ENCODE peak calls at places on chromosomes 6 and 20, in ten cellular contexts. One of them, this sample, is unnamed.

GRCh38 chr20:62696431-62696957 is 12.1 kb upstream of the NTSR1 start:
- DNase-seq in nephron progenitor cell: no peak
- DNase-seq in CD8-positive, alpha-beta T cell: no peak
- DNase-seq in CD4-positive, alpha-beta T cell: no peak
- DNase-seq in astrocyte: no peak
- DNase-seq in B cell: no peak
- DNase-seq in adrenal gland: no peak
- DNase-seq in tibial artery: no peak
- DNase-seq in AG04449: no peak
- DNase-seq in dorsolateral prefrontal cortex: no peak
- DNase-seq in this sample: no peak

GRCh38 chr6:25056130-25056529 is 120.4 kb upstream of the RIPOR2 start:
- DNase-seq in nephron progenitor cell: no peak
- DNase-seq in CD8-positive, alpha-beta T cell: peak; percentile 76
- DNase-seq in CD4-positive, alpha-beta T cell: no peak
- DNase-seq in astrocyte: no peak
- DNase-seq in B cell: peak; percentile 65
- DNase-seq in adrenal gland: no peak
- DNase-seq in tibial artery: no peak
- DNase-seq in AG04449: no peak
- DNase-seq in dorsolateral prefrontal cortex: no peak
- DNase-seq in this sample: peak; percentile 62

GRCh38 chr6:127918506-127919427 is 17.9 kb upstream of the THEMIS start:
- DNase-seq in nephron progenitor cell: no peak
- DNase-seq in CD8-positive, alpha-beta T cell: no peak
- DNase-seq in CD4-positive, alpha-beta T cell: no peak
- DNase-seq in astrocyte: no peak
- DNase-seq in B cell: no peak
- DNase-seq in adrenal gland: no peak
- DNase-seq in tibial artery: no peak
- DNase-seq in AG04449: no peak
- DNase-seq in dorsolateral prefrontal cortex: no peak
- DNase-seq in this sample: no peak

GRCh38 chr20:5714261-5715041 is 35.8 kb upstream of the SHLD1 start:
- DNase-seq in nephron progenitor cell: peak; percentile 14
- DNase-seq in CD8-positive, alpha-beta T cell: peak; percentile 78
- DNase-seq in CD4-positive, alpha-beta T cell: peak; percentile 71
- DNase-seq in astrocyte: no peak
- DNase-seq in B cell: peak; percentile 46
- DNase-seq in adrenal gland: no peak
- DNase-seq in tibial artery: no peak
- DNase-seq in AG04449: no peak
- DNase-seq in dorsolateral prefrontal cortex: no peak
- DNase-seq in this sample: no peak

GRCh38 chr20:64037199-64037497 is 1.2 kb downstream of the C20orf204 start:
- DNase-seq in nephron progenitor cell: no peak
- DNase-seq in CD8-positive, alpha-beta T cell: no peak
- DNase-seq in CD4-positive, alpha-beta T cell: no peak
- DNase-seq in astrocyte: no peak
- DNase-seq in B cell: no peak
- DNase-seq in adrenal gland: no peak
- DNase-seq in tibial artery: no peak
- DNase-seq in AG04449: no peak
- DNase-seq in dorsolateral prefrontal cortex: no peak
- DNase-seq in this sample: no peak

GRCh38 chr20:472137-472846 is 10.0 kb upstream of the TBC1D20 start:
- DNase-seq in nephron progenitor cell: no peak
- DNase-seq in CD8-positive, alpha-beta T cell: no peak
- DNase-seq in CD4-positive, alpha-beta T cell: no peak
- DNase-seq in astrocyte: no peak
- DNase-seq in B cell: no peak
- DNase-seq in adrenal gland: no peak
- DNase-seq in tibial artery: no peak
- DNase-seq in AG04449: no peak
- DNase-seq in dorsolateral prefrontal cortex: no peak
- DNase-seq in this sample: no peak

GRCh38 chr6:27592481-27593199 is 119.7 kb upstream of the ZNF184 start:
- DNase-seq in nephron progenitor cell: peak; percentile 72
- DNase-seq in CD8-positive, alpha-beta T cell: no peak
- DNase-seq in CD4-positive, alpha-beta T cell: no peak
- DNase-seq in astrocyte: peak; percentile 83
- DNase-seq in B cell: no peak
- DNase-seq in adrenal gland: no peak
- DNase-seq in tibial artery: no peak
- DNase-seq in AG04449: peak; percentile 81
- DNase-seq in dorsolateral prefrontal cortex: no peak
- DNase-seq in this sample: peak; percentile 78

GRCh38 chr20:47453167-47453782 is 48.4 kb upstream of the NCOA3 start:
- DNase-seq in nephron progenitor cell: no peak
- DNase-seq in CD8-positive, alpha-beta T cell: no peak
- DNase-seq in CD4-positive, alpha-beta T cell: no peak
- DNase-seq in astrocyte: peak; percentile 86
- DNase-seq in B cell: no peak
- DNase-seq in adrenal gland: no peak
- DNase-seq in tibial artery: no peak
- DNase-seq in AG04449: peak; percentile 45
- DNase-seq in dorsolateral prefrontal cortex: no peak
- DNase-seq in this sample: peak; percentile 74

GRCh38 chr20:54063998-54064676 is 6.3 kb downstream of the BCAS1 start:
- DNase-seq in nephron progenitor cell: no peak
- DNase-seq in CD8-positive, alpha-beta T cell: peak; percentile 61
- DNase-seq in CD4-positive, alpha-beta T cell: no peak
- DNase-seq in astrocyte: no peak
- DNase-seq in B cell: peak; percentile 20
- DNase-seq in adrenal gland: no peak
- DNase-seq in tibial artery: no peak
- DNase-seq in AG04449: no peak
- DNase-seq in dorsolateral prefrontal cortex: no peak
- DNase-seq in this sample: no peak

GRCh38 chr20:25125636-25126035 is 43.7 kb upstream of the VSX1 start:
- DNase-seq in nephron progenitor cell: no peak
- DNase-seq in CD8-positive, alpha-beta T cell: no peak
- DNase-seq in CD4-positive, alpha-beta T cell: no peak
- DNase-seq in astrocyte: no peak
- DNase-seq in B cell: no peak
- DNase-seq in adrenal gland: no peak
- DNase-seq in tibial artery: no peak
- DNase-seq in AG04449: no peak
- DNase-seq in dorsolateral prefrontal cortex: no peak
- DNase-seq in this sample: no peak

GRCh38 chr6:52984247-52984646 is 10.8 kb downstream of the GSTA4 start:
- DNase-seq in nephron progenitor cell: no peak
- DNase-seq in CD8-positive, alpha-beta T cell: peak; percentile 56
- DNase-seq in CD4-positive, alpha-beta T cell: no peak
- DNase-seq in astrocyte: peak; percentile 45
- DNase-seq in B cell: peak; percentile 35
- DNase-seq in adrenal gland: no peak
- DNase-seq in tibial artery: no peak
- DNase-seq in AG04449: no peak
- DNase-seq in dorsolateral prefrontal cortex: no peak
- DNase-seq in this sample: no peak

GRCh38 chr6:64170326-64170725 is 534.7 kb downstream of the PHF3 start:
- DNase-seq in nephron progenitor cell: no peak
- DNase-seq in CD8-positive, alpha-beta T cell: no peak
- DNase-seq in CD4-positive, alpha-beta T cell: no peak
- DNase-seq in astrocyte: no peak
- DNase-seq in B cell: no peak
- DNase-seq in adrenal gland: no peak
- DNase-seq in tibial artery: no peak
- DNase-seq in AG04449: no peak
- DNase-seq in dorsolateral prefrontal cortex: no peak
- DNase-seq in this sample: no peak

GRCh38 chr6:38776515-38776914 is 61.4 kb downstream of the DNAH8 start:
- DNase-seq in nephron progenitor cell: no peak
- DNase-seq in CD8-positive, alpha-beta T cell: no peak
- DNase-seq in CD4-positive, alpha-beta T cell: no peak
- DNase-seq in astrocyte: peak; percentile 30
- DNase-seq in B cell: no peak
- DNase-seq in adrenal gland: no peak
- DNase-seq in tibial artery: no peak
- DNase-seq in AG04449: peak; percentile 16
- DNase-seq in dorsolateral prefrontal cortex: no peak
- DNase-seq in this sample: no peak

GRCh38 chr6:113809818-113810217 is 47.3 kb upstream of the MARCKS start:
- DNase-seq in nephron progenitor cell: no peak
- DNase-seq in CD8-positive, alpha-beta T cell: no peak
- DNase-seq in CD4-positive, alpha-beta T cell: no peak
- DNase-seq in astrocyte: no peak
- DNase-seq in B cell: peak; percentile 54
- DNase-seq in adrenal gland: no peak
- DNase-seq in tibial artery: no peak
- DNase-seq in AG04449: no peak
- DNase-seq in dorsolateral prefrontal cortex: no peak
- DNase-seq in this sample: peak; percentile 42

GRCh38 chr20:17647391-17648305 is 34.4 kb downstream of the RRBP1 start:
- DNase-seq in nephron progenitor cell: no peak
- DNase-seq in CD8-positive, alpha-beta T cell: no peak
- DNase-seq in CD4-positive, alpha-beta T cell: no peak
- DNase-seq in astrocyte: no peak
- DNase-seq in B cell: no peak
- DNase-seq in adrenal gland: no peak
- DNase-seq in tibial artery: no peak
- DNase-seq in AG04449: no peak
- DNase-seq in dorsolateral prefrontal cortex: no peak
- DNase-seq in this sample: no peak

GRCh38 chr20:50810063-50810462 is 15.2 kb downstream of the BCAS4 start:
- DNase-seq in nephron progenitor cell: no peak
- DNase-seq in CD8-positive, alpha-beta T cell: no peak
- DNase-seq in CD4-positive, alpha-beta T cell: no peak
- DNase-seq in astrocyte: no peak
- DNase-seq in B cell: no peak
- DNase-seq in adrenal gland: no peak
- DNase-seq in tibial artery: no peak
- DNase-seq in AG04449: no peak
- DNase-seq in dorsolateral prefrontal cortex: no peak
- DNase-seq in this sample: no peak

DNA sequence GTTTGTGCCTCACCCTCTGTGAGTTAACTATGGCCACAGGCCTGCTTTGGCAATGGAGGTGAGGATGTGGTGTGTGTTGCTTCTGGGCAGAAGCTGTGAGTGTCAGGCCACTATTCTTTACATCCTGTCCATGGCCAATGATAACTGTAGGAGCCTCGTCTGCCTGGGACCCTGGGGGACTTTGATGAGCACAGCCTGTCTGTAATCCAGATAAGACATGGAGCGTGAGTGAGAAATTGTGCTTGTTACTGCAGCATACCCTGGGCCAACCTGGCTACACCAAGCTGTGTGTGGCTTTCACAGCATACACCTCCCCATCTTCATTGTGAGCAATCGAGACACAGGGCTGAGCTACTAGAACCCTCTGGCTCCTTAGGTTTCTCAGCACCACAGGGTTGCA is 150.4 kb downstream of the MYLK4 start:
- DNase-seq in nephron progenitor cell: no peak
- DNase-seq in CD8-positive, alpha-beta T cell: no peak
- DNase-seq in CD4-positive, alpha-beta T cell: no peak
- DNase-seq in astrocyte: no peak
- DNase-seq in B cell: no peak
- DNase-seq in adrenal gland: no peak
- DNase-seq in tibial artery: no peak
- DNase-seq in AG04449: no peak
- DNase-seq in dorsolateral prefrontal cortex: no peak
- DNase-seq in this sample: no peak
- TF ChIP-seq CTCF in nephron progenitor cell: no peak
- TF ChIP-seq CTCF in CD8-positive, alpha-beta T cell: no peak
- TF ChIP-seq CTCF in CD4-positive, alpha-beta T cell: no peak
- TF ChIP-seq CTCF in astrocyte: no peak
- TF ChIP-seq CTCF in B cell: no peak
- TF ChIP-seq CTCF in adrenal gland: no peak
- TF ChIP-seq CTCF in tibial artery: no peak
- TF ChIP-seq CTCF in AG04449: no peak
- TF ChIP-seq CTCF in dorsolateral prefrontal cortex: no peak
- TF ChIP-seq CTCF in this sample: no peak

GRCh38 chr6:112253842-112254816 is at the start of gene LAMA4:
- DNase-seq in nephron progenitor cell: peak; percentile 58
- DNase-seq in CD8-positive, alpha-beta T cell: no peak
- DNase-seq in CD4-positive, alpha-beta T cell: no peak
- DNase-seq in astrocyte: peak; percentile 84
- DNase-seq in B cell: no peak
- DNase-seq in adrenal gland: peak; percentile 58
- DNase-seq in tibial artery: peak; percentile 36
- DNase-seq in AG04449: no peak
- DNase-seq in dorsolateral prefrontal cortex: peak; percentile 48
- DNase-seq in this sample: peak; percentile 41
- TF ChIP-seq CTCF in nephron progenitor cell: no peak
- TF ChIP-seq CTCF in CD8-positive, alpha-beta T cell: no peak
- TF ChIP-seq CTCF in CD4-positive, alpha-beta T cell: no peak
- TF ChIP-seq CTCF in astrocyte: no peak
- TF ChIP-seq CTCF in B cell: no peak
- TF ChIP-seq CTCF in adrenal gland: no peak
- TF ChIP-seq CTCF in tibial artery: no peak
- TF ChIP-seq CTCF in AG04449: no peak
- TF ChIP-seq CTCF in dorsolateral prefrontal cortex: no peak
- TF ChIP-seq CTCF in this sample: no peak

GRCh38 chr20:45890077-45890996 is 671 bp downstream of the NEURL2 start:
- DNase-seq in nephron progenitor cell: peak; percentile 85
- DNase-seq in CD8-positive, alpha-beta T cell: peak; percentile 68
- DNase-seq in CD4-positive, alpha-beta T cell: peak; percentile 30
- DNase-seq in astrocyte: peak; percentile 71
- DNase-seq in B cell: peak; percentile 72
- DNase-seq in adrenal gland: peak; percentile 79
- DNase-seq in tibial artery: peak; percentile 91
- DNase-seq in AG04449: no peak
- DNase-seq in dorsolateral prefrontal cortex: peak; percentile 81
- DNase-seq in this sample: peak; percentile 74
- TF ChIP-seq CTCF in nephron progenitor cell: peak; percentile 62
- TF ChIP-seq CTCF in CD8-positive, alpha-beta T cell: peak; percentile 25
- TF ChIP-seq CTCF in CD4-positive, alpha-beta T cell: peak; percentile 54
- TF ChIP-seq CTCF in astrocyte: peak; percentile 49
- TF ChIP-seq CTCF in B cell: peak; percentile 46
- TF ChIP-seq CTCF in adrenal gland: peak; percentile 38
- TF ChIP-seq CTCF in tibial artery: peak; percentile 63
- TF ChIP-seq CTCF in AG04449: peak; percentile 91
- TF ChIP-seq CTCF in dorsolateral prefrontal cortex: peak; percentile 53
- TF ChIP-seq CTCF in this sample: peak; percentile 40

GRCh38 chr6:134784336-134784735 is 165.6 kb downstream of the ALDH8A1 start:
- DNase-seq in nephron progenitor cell: no peak
- DNase-seq in CD8-positive, alpha-beta T cell: no peak
- DNase-seq in CD4-positive, alpha-beta T cell: no peak
- DNase-seq in astrocyte: no peak
- DNase-seq in B cell: no peak
- DNase-seq in adrenal gland: no peak
- DNase-seq in tibial artery: no peak
- DNase-seq in AG04449: no peak
- DNase-seq in dorsolateral prefrontal cortex: no peak
- DNase-seq in this sample: no peak

GRCh38 chr6:134774244-134774643 is 175.7 kb downstream of the ALDH8A1 start:
- DNase-seq in nephron progenitor cell: no peak
- DNase-seq in CD8-positive, alpha-beta T cell: no peak
- DNase-seq in CD4-positive, alpha-beta T cell: no peak
- DNase-seq in astrocyte: peak; percentile 81
- DNase-seq in B cell: no peak
- DNase-seq in adrenal gland: no peak
- DNase-seq in tibial artery: no peak
- DNase-seq in AG04449: peak; percentile 62
- DNase-seq in dorsolateral prefrontal cortex: no peak
- DNase-seq in this sample: no peak

DNA sequence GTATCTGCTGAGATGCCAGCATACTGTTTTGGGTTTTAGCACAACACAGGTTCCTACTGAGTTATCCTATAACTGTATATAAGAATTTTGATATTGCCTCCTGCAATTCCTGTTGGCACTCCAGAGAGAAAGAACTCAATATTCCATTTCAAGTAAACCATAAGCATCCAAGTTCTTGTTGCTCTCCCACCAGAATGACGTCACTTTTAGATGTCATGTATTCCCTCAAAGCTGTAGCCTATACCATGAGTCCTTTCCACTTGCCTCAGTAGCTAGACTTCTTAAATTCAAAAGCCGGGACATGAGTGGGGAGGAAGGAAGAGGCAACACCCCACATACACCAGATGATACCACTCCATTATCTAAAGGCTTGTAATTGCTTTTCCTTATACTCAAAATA is 171.5 kb downstream of the ALDH8A1 start:
- DNase-seq in nephron progenitor cell: no peak
- DNase-seq in CD8-positive, alpha-beta T cell: no peak
- DNase-seq in CD4-positive, alpha-beta T cell: no peak
- DNase-seq in astrocyte: no peak
- DNase-seq in B cell: no peak
- DNase-seq in adrenal gland: no peak
- DNase-seq in tibial artery: no peak
- DNase-seq in AG04449: no peak
- DNase-seq in dorsolateral prefrontal cortex: no peak
- DNase-seq in this sample: no peak
- TF ChIP-seq CTCF in nephron progenitor cell: no peak
- TF ChIP-seq CTCF in CD8-positive, alpha-beta T cell: no peak
- TF ChIP-seq CTCF in CD4-positive, alpha-beta T cell: no peak
- TF ChIP-seq CTCF in astrocyte: no peak
- TF ChIP-seq CTCF in B cell: no peak
- TF ChIP-seq CTCF in adrenal gland: no peak
- TF ChIP-seq CTCF in tibial artery: no peak
- TF ChIP-seq CTCF in AG04449: no peak
- TF ChIP-seq CTCF in dorsolateral prefrontal cortex: no peak
- TF ChIP-seq CTCF in this sample: no peak